ENCODE peak calls at places on chromosomes 2 and 18, in six cellular contexts. C is fibroblast of lung, X is heart left ventricle, J is ovary, U is colonic mucosa, S is RWPE2. G is an unnamed sample. For H3K27me3 and H3K9me3, the result is how much of the 10 kb centered on the place peaks cover.

GRCh38 chr2:152661076-152661475 is 56.2 kb downstream of the PRPF40A start:
- DNase-seq in U (no peak), X (no peak), J (no peak), C (no peak), S (no peak), G (no peak)

GRCh38 chr2:169845016-169845415 is 17.8 kb downstream of the UBR3 start:
- DNase-seq in U (no peak), X (no peak), C (no peak), J (no peak), S (no peak), G (no peak)

GRCh38 chr18:51009071-51009470 is 20.9 kb upstream of the SMAD4 start:
- DNase-seq in X (no peak), J (no peak), U (no peak), S (no peak), C (peak), G (peak)

GRCh38 chr2:182069416-182069815 is 83.8 kb downstream of the PPP1R1C start:
- DNase-seq in X (no peak), C (no peak), U (no peak), J (no peak), S (no peak), G (no peak)

GRCh38 chr2:235968616-235969324 is 199.4 kb downstream of the GBX2 start:
- DNase-seq in C (no peak), S (no peak), J (no peak), U (no peak), X (peak), G (no peak)

GRCh38 chr2:109029444-109030193 is 40.6 kb upstream of the EDAR start:
- DNase-seq in U (no peak), X (no peak), J (no peak), S (no peak), C (no peak), G (no peak)

GRCh38 chr2:238614376-238614775 is 187.6 kb downstream of the ASB1 start:
- DNase-seq in C (no peak), X (no peak), S (no peak), U (no peak), J (no peak), G (no peak)

GRCh38 chr2:54520687-54521086 is 64.6 kb downstream of the SPTBN1 start:
- DNase-seq in X (no peak), C (peak), J (no peak), S (no peak), U (no peak), G (peak)

GRCh38 chr2:102891261-102891660 is 129.4 kb downstream of the TMEM182 start:
- DNase-seq in C (peak), U (no peak), X (no peak), S (no peak), J (no peak), G (peak)

GRCh38 chr2:236369606-236370005 is 105.4 kb upstream of the ASB18 start:
- DNase-seq in J (peak), C (peak), S (no peak), X (no peak), U (peak), G (no peak)

GRCh38 chr2:214934006-214934405 is 124.5 kb upstream of the BARD1 start:
- DNase-seq in U (no peak), J (no peak), X (no peak), S (no peak), C (peak), G (no peak)

GRCh38 chr2:207801259-207801658 is 31.6 kb upstream of the FZD5 start:
- DNase-seq in U (no peak), C (no peak), S (no peak), X (no peak), J (no peak), G (no peak)

GRCh38 chr18:74942319-74942910 is 266.5 kb downstream of the PTGR3 start:
- DNase-seq in J (no peak), X (no peak), C (peak), U (no peak), S (no peak), G (no peak)

GRCh38 chr2:65722028-65722427 is 289.6 kb upstream of the SPRED2 start:
- DNase-seq in J (peak), U (peak), C (peak), S (no peak), X (peak), G (peak)

GRCh38 chr2:216151313-216152030 is 42.3 kb downstream of the XRCC5 start:
- DNase-seq in C (no peak), S (no peak), U (no peak), X (no peak), J (no peak), G (no peak)

GRCh38 chr2:118992740-118993391 is 50.9 kb downstream of the MARCO start:
- DNase-seq in C (no peak), U (peak), X (no peak), J (no peak), S (peak), G (no peak)

GRCh38 chr2:225040862-225041209 is 1.4 kb downstream of the DOCK10 start:
- DNase-seq in C (peak), J (peak), U (peak), S (no peak), X (no peak), G (peak)

GRCh38 chr2:64362562-64363026 is 91.4 kb upstream of the LGALSL start:
- DNase-seq in S (peak), X (no peak), J (no peak), U (peak), C (no peak), G (no peak)

GRCh38 chr2:53381271-53381670 is 386.3 kb upstream of the CHAC2 start:
- DNase-seq in C (no peak), S (no peak), J (no peak), U (no peak), X (no peak), G (no peak)

GRCh38 chr2:63587814-63588384 is 378 bp downstream of the WDPCP start:
- DNase-seq in J (no peak), C (no peak), S (no peak), X (no peak), U (no peak), G (no peak)

GRCh38 chr2:23292024-23292423 is 93.0 kb upstream of the KLHL29 start:
- DNase-seq in U (no peak), X (no peak), C (no peak), S (no peak), J (no peak), G (no peak)

GRCh38 chr2:240555541-240556250 is 2.1 kb downstream of the ANKMY1 start:
- DNase-seq in X (no peak), J (no peak), C (no peak), U (no peak), S (no peak), G (no peak)

GRCh38 chr2:164146478-164146877 is 410.7 kb upstream of the FIGN start:
- DNase-seq in J (no peak), U (no peak), S (no peak), X (no peak), C (peak), G (no peak)

GRCh38 chr2:236261452-236261851 is 2.8 kb downstream of the ASB18 start:
- DNase-seq in S (no peak), C (peak), X (no peak), U (no peak), J (no peak), G (no peak)

DNA sequence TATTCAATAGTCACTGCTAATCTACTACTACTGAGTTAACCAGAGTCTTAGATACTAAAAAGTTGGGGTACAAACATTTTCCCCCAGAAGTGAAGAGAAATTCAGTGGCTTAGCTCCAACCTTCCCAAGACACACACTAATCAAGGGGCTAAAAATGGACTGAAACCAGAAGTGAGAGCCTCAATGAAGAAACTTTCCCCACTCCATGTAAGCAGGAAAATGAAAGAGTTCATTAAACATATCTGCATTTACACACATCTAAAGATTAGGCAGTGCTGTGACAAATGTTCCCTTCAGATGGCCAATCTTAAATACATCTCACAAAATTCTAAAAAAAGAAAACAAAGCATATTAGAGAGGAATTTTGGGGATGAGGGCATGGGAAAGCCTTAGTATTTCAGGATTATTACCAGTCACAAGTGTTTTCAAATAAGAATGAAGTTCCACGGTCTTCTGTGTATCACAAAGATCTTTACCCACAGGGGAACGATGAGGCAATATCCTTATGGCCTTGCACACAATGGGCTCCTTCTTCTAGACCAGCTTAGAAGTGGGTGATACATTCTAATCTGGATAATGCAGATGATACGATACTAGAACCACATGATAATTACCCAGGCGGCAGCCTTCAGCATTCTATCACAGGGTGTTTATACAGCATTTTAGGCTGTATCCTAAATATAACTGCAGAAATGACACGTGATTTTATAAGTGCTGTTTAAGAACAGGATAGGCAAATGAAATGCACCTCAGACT is 17.1 kb downstream of the ANKRD44 start:
- DNase-seq in J (no peak), X (no peak), S (no peak), C (no peak), U (no peak), G (no peak)
- H3K4me3 ChIP-seq in J (no peak), X (no peak), S (no peak), C (no peak), U (no peak), G (no peak)

GRCh38 chr2:232476791-232477190 is 10.8 kb downstream of the ECEL1 start:
- DNase-seq in S (peak), J (no peak), U (no peak), X (no peak), C (no peak), G (no peak)

GRCh38 chr2:232477751-232478510 is 9.7 kb downstream of the ECEL1 start:
- DNase-seq in C (no peak), U (no peak), X (no peak), J (no peak), S (peak), G (no peak)

GRCh38 chr2:232480201-232481190 is 7.1 kb downstream of the ECEL1 start:
- DNase-seq in X (no peak), J (no peak), C (no peak), S (peak), U (no peak), G (no peak)

GRCh38 chr2:232479341-232480200 is 8.1 kb downstream of the ECEL1 start:
- DNase-seq in J (peak), U (no peak), X (no peak), S (peak), C (no peak), G (no peak)

GRCh38 chr2:232478571-232479340 is 8.9 kb downstream of the ECEL1 start:
- DNase-seq in J (peak), C (no peak), U (no peak), X (no peak), S (peak), G (no peak)
- H3K27me3 ChIP-seq in J (under half), C (under half), U (under half), X (under half), S (under half), G (under half)

GRCh38 chr2:341017-341542 is 53.2 kb upstream of the ALKAL2 start:
- DNase-seq in J (no peak), S (no peak), X (no peak), C (no peak), U (no peak), G (no peak)
- H3K9me3 ChIP-seq in J (under half), S (under half), X (under half), C (under half), U (under half), G (under half)

GRCh38 chr18:8707946-8708345 is 2.6 kb downstream of the MTCL1 start:
- DNase-seq in X (no peak), C (no peak), U (no peak), S (no peak), J (no peak), G (no peak)
- H3K4me3 ChIP-seq in X (no peak), C (peak), U (no peak), S (peak), J (no peak), G (peak)

DNA sequence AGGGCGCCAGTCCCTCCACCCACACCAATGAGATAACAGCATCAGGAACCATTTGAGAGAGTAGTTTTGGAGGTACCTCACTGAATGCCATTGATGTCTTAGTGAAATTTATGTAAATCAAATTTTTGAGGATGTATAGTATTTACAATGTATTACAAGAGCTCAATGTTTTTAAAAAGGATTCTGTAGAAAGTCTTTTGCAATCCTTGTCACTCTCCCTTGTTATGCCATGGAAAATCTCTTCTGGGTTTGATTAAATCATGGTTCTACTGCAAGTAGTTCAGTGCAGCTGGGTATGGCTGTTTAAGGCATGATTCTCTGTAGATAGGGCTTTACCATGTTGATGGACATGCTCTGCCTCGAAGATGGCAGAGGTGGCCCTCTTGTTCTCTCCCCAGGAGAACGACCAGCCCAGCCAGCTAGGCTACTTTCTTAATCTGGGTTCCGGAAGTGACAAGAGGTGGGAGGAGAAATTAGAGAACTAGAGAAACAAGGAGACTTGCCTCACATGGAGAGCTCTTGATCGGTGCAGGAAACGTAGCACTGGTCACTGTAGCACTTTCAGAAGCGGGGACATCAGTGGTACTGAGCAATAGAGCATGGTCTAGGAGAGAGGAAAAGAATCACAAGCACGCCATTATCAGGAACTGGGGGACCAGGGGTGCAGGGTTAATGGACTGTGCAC is 202.7 kb downstream of the CLIP4 start:
- DNase-seq in S (no peak), J (no peak), C (no peak), U (no peak), X (no peak), G (no peak)
- H3K27me3 ChIP-seq in S (under half), J (under half), C (under half), U (under half), X (under half), G (under half)

GRCh38 chr2:112033600-112033999 is 21.5 kb upstream of the TMEM87B start:
- DNase-seq in J (peak), U (no peak), X (no peak), C (peak), S (no peak), G (peak)
- H3K9me3 ChIP-seq in J (under half), U (under half), X (under half), C (under half), S (under half), G (under half)

DNA sequence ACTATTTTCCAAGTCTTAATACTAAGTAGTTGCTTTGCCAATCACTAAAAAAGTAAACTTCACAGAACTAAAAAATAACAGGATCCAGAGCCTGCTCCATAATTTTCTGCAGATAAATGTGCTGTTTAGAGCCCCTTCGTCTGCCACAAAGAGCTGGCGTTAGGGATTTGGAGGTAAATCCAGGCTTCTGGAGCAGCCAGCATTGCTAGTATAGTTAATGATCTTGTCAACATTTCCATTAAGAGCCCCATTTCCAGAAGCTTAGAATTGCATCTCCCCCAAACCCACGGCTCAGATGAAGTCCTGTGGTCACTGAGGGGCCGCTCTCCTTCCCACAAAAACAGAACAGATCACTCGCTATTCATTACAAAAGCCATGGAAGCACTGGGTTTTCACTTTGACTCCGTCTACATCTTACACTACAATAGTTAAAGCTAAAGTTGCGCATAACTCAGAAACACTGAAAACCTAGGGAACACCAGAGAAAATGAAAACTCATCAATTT is 41.9 kb downstream of the ZNF516 start:
- DNase-seq in U (no peak), X (peak), S (no peak), J (no peak), C (peak), G (no peak)
- H3K4me3 ChIP-seq in U (no peak), X (no peak), S (no peak), J (no peak), C (no peak), G (no peak)

GRCh38 chr18:78711971-78712370 is 267.6 kb upstream of the SALL3 start:
- DNase-seq in X (no peak), S (no peak), U (no peak), C (no peak), J (no peak), G (no peak)

GRCh38 chr18:78713726-78714125 is 265.9 kb upstream of the SALL3 start:
- DNase-seq in S (no peak), U (no peak), X (no peak), C (no peak), J (no peak), G (no peak)

GRCh38 chr18:78713064-78713463 is 266.6 kb upstream of the SALL3 start:
- DNase-seq in U (no peak), J (no peak), C (no peak), S (no peak), X (no peak), G (no peak)

GRCh38 chr18:78709271-78709809 is 270.3 kb upstream of the SALL3 start:
- DNase-seq in X (no peak), C (no peak), U (no peak), S (no peak), J (no peak), G (no peak)

DNA sequence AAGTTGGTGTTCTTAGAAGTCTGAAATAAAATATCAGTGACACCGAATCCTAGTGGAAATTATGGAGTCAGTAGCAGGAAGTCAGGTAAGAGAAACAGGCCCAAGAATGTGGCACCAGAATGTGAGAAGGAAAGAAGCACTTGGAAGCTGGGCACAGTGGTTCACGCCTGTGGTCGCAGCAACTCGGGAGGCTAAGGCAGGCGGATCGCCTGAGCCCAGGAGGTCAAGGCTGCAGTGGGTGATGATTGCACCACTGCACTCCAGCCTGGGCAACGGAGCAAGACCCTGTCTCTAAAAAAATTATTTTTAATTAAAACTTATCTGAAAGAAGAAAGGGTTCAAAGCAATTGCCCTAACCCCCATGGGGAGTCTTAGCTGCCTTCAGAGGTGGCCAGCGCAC is 268.3 kb upstream of the SALL3 start:
- DNase-seq in X (no peak), C (no peak), S (no peak), U (no peak), J (no peak), G (no peak)
- H3K27me3 ChIP-seq in X (under half), C (under half), S (under half), U (under half), J (under half), G (under half)

DNA sequence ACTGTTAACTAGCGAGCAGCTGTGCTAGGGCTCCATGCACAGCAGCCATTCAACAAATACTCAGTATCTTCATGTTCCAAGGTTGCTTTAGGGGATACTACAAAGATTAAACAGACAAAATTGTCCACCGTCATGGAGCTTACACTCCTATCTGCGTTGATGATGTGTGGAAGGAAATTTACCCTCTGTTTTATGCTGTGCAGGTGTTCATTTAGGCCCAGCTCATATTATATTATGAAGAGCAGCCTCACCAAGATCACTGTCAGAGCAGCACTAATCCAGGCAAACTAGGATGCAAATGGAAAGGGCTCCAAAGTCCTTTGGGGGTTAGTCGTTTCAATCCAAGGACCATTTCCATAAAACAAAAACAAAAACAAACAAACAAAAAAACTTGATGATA is 13.4 kb upstream of the WIPF1 start:
- DNase-seq in U (no peak), J (no peak), C (no peak), S (no peak), X (no peak), G (no peak)
- H3K9me3 ChIP-seq in U (under half), J (under half), C (under half), S (under half), X (under half), G (under half)

G was measured in MG63.